ENCODE peak calls at places on chromosome 21, in five cellular contexts. R is fibroblast of lung, V is lower lobe of right lung, W is pancreas, A is PC-3. S is an unnamed sample.
A peak's percentile ranks its signal among the peaks of the same experiment; 100 is the strongest.

GRCh38 chr21:45341779-45342178 is 54.1 kb upstream of the POFUT2 start:
- DNase-seq in R (peak; percentile 55), V (no peak), W (no peak), A (peak; percentile 47), S (peak; percentile 59)

GRCh38 chr21:46404306-46404705 is 54.4 kb upstream of the DIP2A start:
- DNase-seq in R (no peak), V (peak; percentile 24), W (no peak), A (no peak), S (no peak)

GRCh38 chr21:33396966-33397365 is 6.2 kb upstream of the IFNGR2 start:
- DNase-seq in R (peak; percentile 85), V (no peak), W (no peak), A (no peak), S (peak; percentile 86)

GRCh38 chr21:25350056-25350455 is 257.2 kb downstream of the MRPL39 start:
- DNase-seq in R (peak; percentile 32), V (no peak), W (no peak), A (peak; percentile 78), S (peak; percentile 61)

GRCh38 chr21:46639489-46640386 is 4.3 kb downstream of the PRMT2 start:
- DNase-seq in R (peak; percentile 10), V (no peak), W (no peak), A (peak; percentile 58), S (peak; percentile 42)

GRCh38 chr21:45982256-45982757 is 737 bp downstream of the COL6A1 start:
- DNase-seq in R (no peak), V (peak; percentile 42), W (no peak), A (peak; percentile 18), S (no peak)

GRCh38 chr21:45981154-45981606 is 390 bp upstream of the COL6A1 start:
- DNase-seq in R (peak; percentile 88), V (peak; percentile 70), W (peak; percentile 70), A (peak; percentile 66), S (peak; percentile 93)

GRCh38 chr21:39612233-39613028 is at the start of gene B3GALT5:
- DNase-seq in R (peak; percentile 72), V (no peak), W (peak; percentile 39), A (peak; percentile 45), S (peak; percentile 32)

GRCh38 chr21:29264721-29265120 is 34.0 kb upstream of the BACH1 start:
- DNase-seq in R (peak; percentile 8), V (no peak), W (no peak), A (no peak), S (no peak)

GRCh38 chr21:29656504-29657227 is 283.1 kb downstream of the GRIK1 start:
- DNase-seq in R (peak; percentile 98), V (no peak), W (no peak), A (peak; percentile 54), S (peak; percentile 86)

GRCh38 chr21:16829532-16829931 is 683.3 kb upstream of the CXADR start:
- DNase-seq in R (peak; percentile 13), V (no peak), W (no peak), A (no peak), S (no peak)

GRCh38 chr21:16070207-16070651 is 340.4 kb downstream of the USP25 start:
- DNase-seq in R (peak; percentile 85), V (no peak), W (no peak), A (peak; percentile 23), S (peak; percentile 28)

GRCh38 chr21:28587748-28588147 is 404.9 kb downstream of the LTN1 start:
- DNase-seq in R (no peak), V (no peak), W (no peak), A (peak; percentile 88), S (peak; percentile 3)

GRCh38 chr21:27365394-27365793 is 398.5 kb upstream of the ADAMTS5 start:
- DNase-seq in R (peak; percentile 54), V (no peak), W (no peak), A (peak; percentile 38), S (peak; percentile 37)

GRCh38 chr21:46424062-46424591 is 34.6 kb upstream of the DIP2A start:
- DNase-seq in R (no peak), V (peak; percentile 45), W (no peak), A (no peak), S (no peak)

GRCh38 chr21:33587792-33588484 is 546 bp downstream of the DONSON start:
- DNase-seq in R (peak; percentile 26), V (peak; percentile 56), W (peak; percentile 30), A (peak; percentile 26), S (peak; percentile 29)

GRCh38 chr21:38688068-38688467 is 117.7 kb upstream of the ETS2 start:
- DNase-seq in R (no peak), V (no peak), W (no peak), A (no peak), S (no peak)

GRCh38 chr21:46083271-46084040 is 14.5 kb upstream of the COL6A2 start:
- DNase-seq in R (no peak), V (no peak), W (no peak), A (no peak), S (peak; percentile 50)

DNA sequence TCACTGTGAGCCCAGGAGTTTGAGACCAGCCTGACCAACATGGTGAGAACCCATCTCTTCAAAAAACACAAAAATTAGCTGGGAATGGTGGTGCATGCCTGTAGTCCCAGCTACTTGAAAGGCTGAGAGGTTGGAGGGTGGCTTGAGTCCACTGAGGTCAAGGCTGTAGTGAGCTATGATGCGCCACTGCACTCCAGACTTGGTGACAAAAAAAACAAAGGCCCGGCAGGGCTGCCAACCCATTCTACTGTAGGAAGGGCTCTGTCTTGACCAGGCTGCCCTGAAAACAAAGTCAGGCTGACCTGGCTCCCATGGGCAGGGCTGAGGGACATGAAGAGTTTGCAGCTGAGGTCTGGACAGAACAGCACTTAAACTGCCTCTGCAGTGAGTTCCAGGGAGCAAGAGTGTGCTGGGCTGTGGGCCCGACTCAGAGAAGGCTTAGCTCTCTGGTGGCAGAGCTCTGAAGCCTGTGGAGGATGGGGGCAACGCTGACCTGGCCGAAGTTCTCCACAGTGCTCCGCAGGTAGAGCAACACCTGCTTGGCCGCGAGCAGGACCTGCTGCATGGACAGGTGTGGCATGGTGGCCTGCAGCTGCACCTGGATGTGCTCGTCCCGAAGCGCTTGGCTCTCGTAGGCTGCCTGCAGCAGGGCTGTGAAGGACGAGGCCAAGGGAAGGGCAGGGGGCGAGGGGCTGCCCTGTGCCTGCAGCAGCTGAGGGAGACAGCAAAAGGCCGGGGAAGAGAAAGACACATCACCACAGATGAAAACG is 42.4 kb downstream of the URB1 start:
- DNase-seq in R (no peak), V (no peak), W (no peak), A (no peak), S (no peak)
- H3K4me3 ChIP-seq in R (no peak overlapping the region), V (no peak overlapping the region), W (no peak overlapping the region), A (no peak overlapping the region), S (no peak overlapping the region)

DNA sequence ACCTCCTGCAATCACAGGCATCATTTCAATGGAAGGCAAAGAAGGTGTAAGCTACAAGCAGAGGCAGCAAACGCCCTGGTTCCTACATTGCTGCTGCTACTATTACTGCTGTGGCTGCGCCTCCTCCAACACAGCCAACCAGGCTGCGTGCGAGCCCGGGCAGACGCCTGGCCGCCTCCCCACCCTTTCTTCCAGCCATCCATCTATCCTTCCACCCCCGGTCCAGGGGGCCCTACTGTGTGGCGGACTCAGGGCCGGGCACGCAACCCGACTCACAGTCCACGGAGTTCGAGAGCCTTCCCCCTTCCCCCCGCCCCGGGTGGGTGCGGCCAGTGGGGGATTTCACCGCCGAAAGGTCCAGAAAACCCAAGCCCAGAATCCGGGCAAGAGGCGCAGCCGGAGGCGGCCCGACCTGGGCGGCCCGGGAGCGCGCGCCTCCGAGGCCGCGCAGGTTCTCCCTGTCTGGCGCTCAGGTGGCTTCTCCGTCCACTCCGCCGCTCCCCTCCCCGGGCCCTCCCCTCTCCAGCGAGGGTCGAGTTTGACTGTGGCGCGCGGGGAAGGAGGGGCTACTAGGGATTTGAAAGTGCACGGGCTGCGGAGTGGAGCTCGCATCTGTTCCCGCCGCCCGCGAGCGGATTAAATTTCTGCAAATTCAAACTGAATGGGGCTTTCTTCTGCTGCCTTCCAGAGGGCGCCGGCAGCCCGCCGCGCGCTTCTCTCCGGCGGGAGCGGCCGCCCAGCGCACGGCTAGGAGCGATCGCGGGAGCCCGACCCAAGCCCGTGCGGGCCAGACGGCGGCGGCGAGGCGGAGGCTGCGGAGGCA is at the start of gene HUNK:
- DNase-seq in R (peak; percentile 37), V (peak; percentile 56), W (peak; percentile 75), A (no peak), S (peak; percentile 31)
- TF ChIP-seq CTCF in R (peak; percentile 14), V (no peak), W (no peak), A (no peak), S (peak; percentile 11)

GRCh38 chr21:34693192-34693810 is 24.5 kb downstream of the CLIC6 start:
- DNase-seq in R (peak; percentile 67), V (no peak), W (peak; percentile 23), A (peak; percentile 83), S (peak; percentile 55)
- H3K4me3 ChIP-seq in R (no peak overlapping the region), V (no peak overlapping the region), W (no peak overlapping the region), A (no peak overlapping the region), S (no peak overlapping the region)

GRCh38 chr21:21158376-21158918 is 160.2 kb downstream of the NCAM2 start:
- DNase-seq in R (no peak), V (no peak), W (no peak), A (no peak), S (no peak)

GRCh38 chr21:21159253-21159899 is 161.2 kb downstream of the NCAM2 start:
- DNase-seq in R (peak; percentile 29), V (no peak), W (no peak), A (peak; percentile 9), S (peak; percentile 15)

GRCh38 chr21:21165063-21165645 is 166.9 kb downstream of the NCAM2 start:
- DNase-seq in R (peak; percentile 99), V (no peak), W (no peak), A (no peak), S (peak; percentile 95)

DNA sequence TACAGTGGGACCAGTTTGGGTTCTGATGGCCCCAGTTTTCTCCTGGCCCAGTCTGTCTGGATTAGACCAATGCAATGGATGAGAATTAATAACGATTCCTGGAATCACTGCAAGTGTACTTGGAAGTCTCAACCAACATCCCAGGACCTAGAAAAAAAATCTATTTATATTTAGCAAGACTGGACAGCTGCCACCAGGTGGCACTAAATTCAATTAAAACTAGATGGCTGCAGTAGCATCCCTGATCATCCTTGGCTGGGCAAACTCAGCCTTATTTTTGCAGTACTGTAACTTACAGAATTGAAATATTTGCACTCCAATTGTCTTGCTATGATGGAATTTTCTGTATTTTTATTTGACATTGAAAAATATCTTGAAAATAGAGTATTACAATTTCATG is 165.7 kb downstream of the NCAM2 start:
- DNase-seq in R (peak; percentile 71), V (no peak), W (peak; percentile 6), A (peak; percentile 72), S (peak; percentile 86)
- TF ChIP-seq CTCF in R (peak; percentile 44), V (peak; percentile 63), W (peak; percentile 27), A (peak; percentile 76), S (peak; percentile 55)

GRCh38 chr21:41762236-41762635 is 4.6 kb downstream of the RIPK4 start:
- DNase-seq in R (no peak), V (no peak), W (no peak), A (peak; percentile 47), S (no peak)
- H3K4me3 ChIP-seq in R (no peak overlapping the region), V (peak overlapping the region; percentile 24), W (peak overlapping the region; percentile 27), A (peak overlapping the region; percentile 94), S (no peak overlapping the region)

DNA sequence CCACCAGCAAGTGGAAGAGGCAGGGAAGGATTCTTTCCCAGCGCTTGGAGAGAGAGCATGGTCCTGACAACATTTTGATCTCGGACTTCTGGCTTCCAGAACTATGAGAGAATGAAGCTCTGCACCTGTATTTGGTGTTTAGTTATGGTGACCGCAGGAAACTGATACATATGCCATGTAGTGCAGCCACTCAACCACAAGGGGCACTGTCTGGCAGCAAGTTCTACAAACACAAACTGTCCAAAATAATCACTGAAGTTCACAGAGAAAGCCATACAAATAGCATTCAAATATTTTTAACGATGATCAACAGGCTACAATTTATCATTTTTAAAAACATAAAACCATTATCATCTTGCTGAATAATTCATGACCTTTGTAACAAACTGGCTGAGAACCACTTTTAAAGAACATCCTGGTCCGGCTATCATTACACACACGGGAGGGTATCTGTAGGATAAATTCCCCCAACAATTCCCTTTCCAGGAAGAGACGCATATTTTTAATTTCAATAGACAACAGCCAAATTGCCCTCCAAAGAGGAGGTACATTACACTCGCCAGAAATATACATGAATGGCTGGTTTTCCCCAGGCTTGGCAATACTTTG is 9.3 kb upstream of the CBR3 start:
- DNase-seq in R (peak; percentile 60), V (peak; percentile 69), W (no peak), A (peak; percentile 76), S (peak; percentile 62)
- TF ChIP-seq CTCF in R (peak; percentile 86), V (peak; percentile 91), W (peak; percentile 83), A (peak; percentile 92), S (peak; percentile 98)